ENCODE peak calls at places on chromosomes 3 and 15, in six cellular contexts. One of them, this sample, is unnamed.

GRCh38 chr3:54955941-54956340 is 28.1 kb upstream of the LRTM1 start:
- DNase-seq in fibroblast of lung: no peak
- DNase-seq in neural progenitor cell: no peak
- DNase-seq in HepG2: no peak
- DNase-seq in endothelial cell of umbilical vein: no peak
- DNase-seq in GM23248: no peak
- DNase-seq in this sample: no peak

GRCh38 chr15:40470423-40471104 is at the start of gene CHST14:
- DNase-seq in fibroblast of lung: peak
- DNase-seq in neural progenitor cell: peak
- DNase-seq in HepG2: peak
- DNase-seq in GM23248: peak
- DNase-seq in endothelial cell of umbilical vein: peak
- DNase-seq in this sample: peak

GRCh38 chr3:151814588-151814987 is 672 bp downstream of the AADAC start:
- DNase-seq in fibroblast of lung: no peak
- DNase-seq in HepG2: no peak
- DNase-seq in endothelial cell of umbilical vein: no peak
- DNase-seq in GM23248: no peak
- DNase-seq in neural progenitor cell: no peak
- DNase-seq in this sample: no peak

GRCh38 chr3:127103116-127103515 is 89.8 kb upstream of the PRR23E start:
- DNase-seq in neural progenitor cell: peak
- DNase-seq in GM23248: no peak
- DNase-seq in endothelial cell of umbilical vein: no peak
- DNase-seq in fibroblast of lung: no peak
- DNase-seq in HepG2: no peak
- DNase-seq in this sample: no peak

GRCh38 chr3:52007291-52007690 is 11.6 kb upstream of the RPL29 start:
- DNase-seq in fibroblast of lung: no peak
- DNase-seq in endothelial cell of umbilical vein: no peak
- DNase-seq in GM23248: no peak
- DNase-seq in neural progenitor cell: no peak
- DNase-seq in HepG2: no peak
- DNase-seq in this sample: no peak

GRCh38 chr3:123678108-123678511 is 93.3 kb upstream of the HACD2 start:
- DNase-seq in endothelial cell of umbilical vein: no peak
- DNase-seq in GM23248: peak
- DNase-seq in HepG2: no peak
- DNase-seq in fibroblast of lung: peak
- DNase-seq in neural progenitor cell: no peak
- DNase-seq in this sample: no peak

GRCh38 chr15:100934735-100935134 is 15.6 kb downstream of the LRRK1 start:
- DNase-seq in neural progenitor cell: no peak
- DNase-seq in GM23248: no peak
- DNase-seq in fibroblast of lung: no peak
- DNase-seq in endothelial cell of umbilical vein: no peak
- DNase-seq in HepG2: no peak
- DNase-seq in this sample: no peak

GRCh38 chr3:131716007-131716406 is 213.2 kb upstream of the MRPL3 start:
- DNase-seq in neural progenitor cell: peak
- DNase-seq in GM23248: peak
- DNase-seq in fibroblast of lung: no peak
- DNase-seq in endothelial cell of umbilical vein: no peak
- DNase-seq in HepG2: no peak
- DNase-seq in this sample: no peak

GRCh38 chr3:11240496-11240895 is 31.7 kb upstream of the ATG7 start:
- DNase-seq in neural progenitor cell: no peak
- DNase-seq in GM23248: no peak
- DNase-seq in HepG2: no peak
- DNase-seq in fibroblast of lung: peak
- DNase-seq in endothelial cell of umbilical vein: no peak
- DNase-seq in this sample: no peak

GRCh38 chr15:36136054-36136453 is 443.4 kb upstream of the CDIN1 start:
- DNase-seq in neural progenitor cell: no peak
- DNase-seq in endothelial cell of umbilical vein: no peak
- DNase-seq in fibroblast of lung: no peak
- DNase-seq in GM23248: peak
- DNase-seq in HepG2: no peak
- DNase-seq in this sample: no peak

GRCh38 chr15:101028772-101029438 is 109.7 kb downstream of the LRRK1 start:
- DNase-seq in endothelial cell of umbilical vein: no peak
- DNase-seq in fibroblast of lung: no peak
- DNase-seq in neural progenitor cell: no peak
- DNase-seq in GM23248: no peak
- DNase-seq in HepG2: no peak
- DNase-seq in this sample: peak

GRCh38 chr3:119641416-119641815 is 19.0 kb downstream of the POPDC2 start:
- DNase-seq in neural progenitor cell: no peak
- DNase-seq in HepG2: no peak
- DNase-seq in fibroblast of lung: no peak
- DNase-seq in GM23248: no peak
- DNase-seq in endothelial cell of umbilical vein: no peak
- DNase-seq in this sample: no peak

GRCh38 chr3:119643094-119643493 is 17.3 kb downstream of the POPDC2 start:
- DNase-seq in GM23248: peak
- DNase-seq in HepG2: no peak
- DNase-seq in fibroblast of lung: peak
- DNase-seq in endothelial cell of umbilical vein: no peak
- DNase-seq in neural progenitor cell: peak
- DNase-seq in this sample: no peak

GRCh38 chr3:119644481-119644880 is 15.9 kb downstream of the POPDC2 start:
- DNase-seq in HepG2: no peak
- DNase-seq in GM23248: no peak
- DNase-seq in neural progenitor cell: no peak
- DNase-seq in fibroblast of lung: no peak
- DNase-seq in endothelial cell of umbilical vein: no peak
- DNase-seq in this sample: no peak

GRCh38 chr3:119645813-119646212 is 14.6 kb downstream of the POPDC2 start:
- DNase-seq in neural progenitor cell: no peak
- DNase-seq in fibroblast of lung: no peak
- DNase-seq in GM23248: no peak
- DNase-seq in endothelial cell of umbilical vein: no peak
- DNase-seq in HepG2: peak
- DNase-seq in this sample: no peak

GRCh38 chr3:119643528-119643927 is 16.9 kb downstream of the POPDC2 start:
- DNase-seq in neural progenitor cell: no peak
- DNase-seq in endothelial cell of umbilical vein: peak
- DNase-seq in fibroblast of lung: peak
- DNase-seq in GM23248: peak
- DNase-seq in HepG2: no peak
- DNase-seq in this sample: no peak
- H3K9ac ChIP-seq in neural progenitor cell: no peak
- H3K9ac ChIP-seq in endothelial cell of umbilical vein: no peak
- H3K9ac ChIP-seq in fibroblast of lung: no peak
- H3K9ac ChIP-seq in GM23248: peak
- H3K9ac ChIP-seq in HepG2: no peak
- H3K9ac ChIP-seq in this sample: no peak

DNA sequence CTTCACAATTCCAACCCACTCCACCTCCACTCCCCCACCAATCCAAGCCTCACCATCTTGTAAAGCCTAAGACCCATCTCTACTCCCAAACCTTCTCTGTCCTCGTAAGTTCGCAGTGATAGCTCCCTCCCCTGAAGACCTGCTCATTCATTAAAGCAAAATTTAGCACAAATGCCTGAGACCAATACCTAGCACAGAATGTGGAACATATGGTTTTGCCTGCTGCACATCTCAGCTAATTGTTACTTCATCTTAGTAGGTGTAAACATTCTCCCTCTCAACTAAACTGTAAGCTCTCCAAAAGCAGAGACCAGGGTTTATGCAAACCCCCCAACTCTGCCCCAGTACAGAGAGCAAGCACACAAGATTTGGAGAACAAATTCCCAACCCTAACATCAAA is 20.5 kb downstream of the DCLK3 start:
- DNase-seq in GM23248: no peak
- DNase-seq in endothelial cell of umbilical vein: no peak
- DNase-seq in neural progenitor cell: no peak
- DNase-seq in HepG2: no peak
- DNase-seq in fibroblast of lung: no peak
- DNase-seq in this sample: no peak
- H3K4me3 ChIP-seq in GM23248: no peak
- H3K4me3 ChIP-seq in endothelial cell of umbilical vein: no peak
- H3K4me3 ChIP-seq in neural progenitor cell: no peak
- H3K4me3 ChIP-seq in HepG2: no peak
- H3K4me3 ChIP-seq in fibroblast of lung: no peak
- H3K4me3 ChIP-seq in this sample: no peak

DNA sequence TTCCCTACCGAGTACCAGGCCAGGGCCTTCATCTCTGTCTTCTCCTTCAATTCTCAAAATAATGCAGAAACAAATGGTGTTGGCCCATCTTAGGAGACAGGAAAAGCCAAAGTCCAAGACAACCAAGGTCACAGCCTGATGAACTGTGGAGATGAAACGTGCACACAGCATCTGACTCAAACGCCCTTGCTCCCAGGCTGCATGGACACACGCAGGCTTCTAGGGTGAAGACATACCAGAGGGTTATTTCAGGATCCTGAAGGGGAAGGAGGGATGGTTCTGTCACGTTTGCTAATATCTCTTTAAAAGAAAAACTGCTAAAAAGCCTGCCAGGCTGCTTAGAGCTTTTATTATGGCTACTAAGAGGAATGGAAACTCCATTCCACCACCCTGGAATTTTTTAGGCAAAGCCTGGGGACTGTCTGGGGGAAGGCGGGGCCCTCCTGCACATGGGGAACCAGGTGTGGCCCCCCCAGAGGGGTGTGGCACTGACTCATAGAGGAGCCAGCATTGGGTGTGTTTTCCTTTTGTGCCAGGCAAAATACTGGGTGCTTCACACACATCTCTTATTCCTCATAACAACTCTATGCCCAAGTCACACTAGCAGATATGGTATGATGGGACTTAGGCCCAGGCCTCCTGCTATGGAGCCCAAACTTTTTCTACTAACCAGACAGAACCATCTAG is 62.9 kb downstream of the UMPS start:
- DNase-seq in fibroblast of lung: no peak
- DNase-seq in GM23248: peak
- DNase-seq in HepG2: no peak
- DNase-seq in endothelial cell of umbilical vein: no peak
- DNase-seq in neural progenitor cell: no peak
- DNase-seq in this sample: no peak
- H3K9ac ChIP-seq in fibroblast of lung: no peak
- H3K9ac ChIP-seq in GM23248: peak
- H3K9ac ChIP-seq in HepG2: no peak
- H3K9ac ChIP-seq in endothelial cell of umbilical vein: no peak
- H3K9ac ChIP-seq in neural progenitor cell: no peak
- H3K9ac ChIP-seq in this sample: no peak

GRCh38 chr3:16052964-16053363 is 121.5 kb upstream of the GALNT15 start:
- DNase-seq in GM23248: peak
- DNase-seq in endothelial cell of umbilical vein: no peak
- DNase-seq in neural progenitor cell: no peak
- DNase-seq in fibroblast of lung: no peak
- DNase-seq in HepG2: no peak
- DNase-seq in this sample: no peak

GRCh38 chr3:16053794-16054193 is 120.7 kb upstream of the GALNT15 start:
- DNase-seq in neural progenitor cell: no peak
- DNase-seq in GM23248: peak
- DNase-seq in HepG2: no peak
- DNase-seq in fibroblast of lung: no peak
- DNase-seq in endothelial cell of umbilical vein: no peak
- DNase-seq in this sample: no peak

GRCh38 chr3:16050641-16051467 is 123.6 kb upstream of the GALNT15 start:
- DNase-seq in GM23248: peak
- DNase-seq in HepG2: no peak
- DNase-seq in neural progenitor cell: no peak
- DNase-seq in fibroblast of lung: no peak
- DNase-seq in endothelial cell of umbilical vein: peak
- DNase-seq in this sample: peak

DNA sequence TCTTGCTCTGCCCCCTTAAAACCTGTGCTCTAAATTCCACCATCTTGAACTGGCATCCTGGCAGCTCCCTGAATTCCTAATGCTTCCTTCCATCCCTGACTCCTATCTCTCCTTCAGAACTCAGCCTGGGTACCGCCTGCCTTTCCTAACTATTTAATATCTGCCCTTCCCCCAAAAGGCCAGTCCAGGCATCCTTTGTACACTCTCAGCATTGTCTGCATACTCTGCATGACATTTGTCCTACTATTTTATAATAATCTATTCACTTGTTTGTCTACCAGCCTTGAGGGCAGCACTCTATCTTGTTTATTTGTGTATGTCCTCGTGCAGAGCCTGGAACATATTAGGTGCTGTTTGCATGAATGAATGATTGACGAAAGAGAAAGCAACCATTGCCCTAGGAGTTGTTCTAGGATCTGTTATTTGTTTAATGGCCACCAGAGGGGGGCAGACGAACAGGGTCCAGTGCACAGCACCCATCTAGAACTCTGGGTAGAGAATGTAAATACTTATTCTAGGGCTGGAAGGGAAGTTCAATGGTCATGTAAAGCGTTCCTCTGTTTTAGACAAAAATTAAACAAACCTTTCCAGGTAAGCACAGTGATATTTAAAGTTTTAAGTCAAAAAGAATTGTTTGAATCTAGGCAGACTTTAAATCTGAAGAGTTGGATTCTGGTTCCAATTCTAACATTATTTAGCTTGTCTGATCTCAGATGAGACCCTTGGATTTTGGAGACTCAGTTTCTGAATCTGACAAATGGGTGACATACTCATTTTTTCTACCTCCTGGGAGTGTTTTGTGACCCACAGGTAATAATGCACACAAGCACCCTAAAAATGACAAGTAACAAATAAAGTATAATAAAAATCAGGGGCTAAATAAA is 125.8 kb upstream of the GALNT15 start:
- DNase-seq in GM23248: peak
- DNase-seq in endothelial cell of umbilical vein: peak
- DNase-seq in fibroblast of lung: peak
- DNase-seq in neural progenitor cell: peak
- DNase-seq in HepG2: peak
- DNase-seq in this sample: no peak
- H3K4me3 ChIP-seq in GM23248: peak
- H3K4me3 ChIP-seq in endothelial cell of umbilical vein: peak
- H3K4me3 ChIP-seq in fibroblast of lung: no peak
- H3K4me3 ChIP-seq in neural progenitor cell: no peak
- H3K4me3 ChIP-seq in HepG2: no peak
- H3K4me3 ChIP-seq in this sample: peak

GRCh38 chr3:139677341-139678155 is at the start of gene NMNAT3:
- DNase-seq in neural progenitor cell: peak
- DNase-seq in GM23248: peak
- DNase-seq in HepG2: peak
- DNase-seq in endothelial cell of umbilical vein: peak
- DNase-seq in fibroblast of lung: peak
- DNase-seq in this sample: peak

GRCh38 chr3:139679218-139679617 is 1.4 kb upstream of the NMNAT3 start:
- DNase-seq in endothelial cell of umbilical vein: no peak
- DNase-seq in HepG2: no peak
- DNase-seq in neural progenitor cell: peak
- DNase-seq in fibroblast of lung: no peak
- DNase-seq in GM23248: no peak
- DNase-seq in this sample: no peak

GRCh38 chr3:139675327-139675726 is 2.4 kb downstream of the NMNAT3 start:
- DNase-seq in fibroblast of lung: no peak
- DNase-seq in HepG2: no peak
- DNase-seq in neural progenitor cell: peak
- DNase-seq in GM23248: no peak
- DNase-seq in endothelial cell of umbilical vein: no peak
- DNase-seq in this sample: no peak

GRCh38 chr3:139674585-139675260 is 3.0 kb downstream of the NMNAT3 start:
- DNase-seq in endothelial cell of umbilical vein: no peak
- DNase-seq in HepG2: no peak
- DNase-seq in neural progenitor cell: no peak
- DNase-seq in GM23248: no peak
- DNase-seq in fibroblast of lung: peak
- DNase-seq in this sample: no peak

GRCh38 chr3:139676634-139677197 is 1.1 kb downstream of the NMNAT3 start:
- DNase-seq in HepG2: no peak
- DNase-seq in neural progenitor cell: no peak
- DNase-seq in endothelial cell of umbilical vein: no peak
- DNase-seq in GM23248: no peak
- DNase-seq in fibroblast of lung: no peak
- DNase-seq in this sample: no peak
- H3K9ac ChIP-seq in HepG2: peak
- H3K9ac ChIP-seq in neural progenitor cell: no peak
- H3K9ac ChIP-seq in endothelial cell of umbilical vein: no peak
- H3K9ac ChIP-seq in GM23248: no peak
- H3K9ac ChIP-seq in fibroblast of lung: no peak
- H3K9ac ChIP-seq in this sample: no peak